ENCODE peak calls at places on chromosomes 2 and 18, in ten cellular contexts. W, N, I, P, A, Y, D, H, S and V are unnamed samples.

GRCh38 chr2:11385847-11386246 is 41.4 kb upstream of the ROCK2 start:
- DNase-seq in W (no peak), N (no peak), I (no peak), P (no peak), A (no peak), Y (no peak), D (no peak), H (no peak), S (no peak), V (no peak)

GRCh38 chr2:21017748-21018276 is 26.1 kb downstream of the APOB start:
- DNase-seq in W (no peak), N (no peak), I (no peak), P (no peak), A (no peak), Y (no peak), D (no peak), H (no peak), S (no peak), V (no peak)

GRCh38 chr2:11702946-11703345 is 33.0 kb upstream of the NTSR2 start:
- DNase-seq in W (no peak), N (no peak), I (no peak), P (no peak), A (no peak), Y (no peak), D (no peak), H (no peak), S (no peak), V (no peak)

GRCh38 chr2:95277246-95277906 is 3.1 kb downstream of the PROM2 start:
- DNase-seq in W (no peak), N (no peak), I (no peak), P (no peak), A (no peak), Y (peak), D (no peak), H (no peak), S (no peak), V (peak)

GRCh38 chr2:134359367-134360081 is 105.7 kb downstream of the MGAT5 start:
- DNase-seq in W (no peak), N (no peak), I (no peak), P (no peak), A (no peak), Y (no peak), D (no peak), H (no peak), S (no peak), V (peak)

GRCh38 chr2:238684362-238685326 is 163.2 kb upstream of the TWIST2 start:
- DNase-seq in W (no peak), N (peak), I (no peak), P (no peak), A (peak), Y (no peak), D (no peak), H (no peak), S (no peak), V (peak)

GRCh38 chr2:240013343-240013742 is 11.8 kb downstream of the NDUFA10 start:
- DNase-seq in W (no peak), N (no peak), I (no peak), P (no peak), A (no peak), Y (no peak), D (no peak), H (no peak), S (no peak), V (no peak)

GRCh38 chr2:152453129-152453642 is 118.2 kb downstream of the FMNL2 start:
- DNase-seq in W (no peak), N (no peak), I (no peak), P (no peak), A (no peak), Y (peak), D (no peak), H (peak), S (no peak), V (no peak)

GRCh38 chr2:54955674-54956391 is 94.4 kb downstream of the RTN4 start:
- DNase-seq in W (no peak), N (no peak), I (no peak), P (peak), A (no peak), Y (no peak), D (no peak), H (no peak), S (no peak), V (no peak)

GRCh38 chr18:10682368-10682714 is 156.5 kb downstream of the NAPG start:
- DNase-seq in W (no peak), N (no peak), I (no peak), P (no peak), A (no peak), Y (no peak), D (no peak), H (no peak), S (no peak), V (no peak)

GRCh38 chr2:178479758-178480226 is 465 bp upstream of the PLEKHA3 start:
- DNase-seq in W (no peak), N (no peak), I (no peak), P (no peak), A (no peak), Y (no peak), D (no peak), H (no peak), S (no peak), V (no peak)

GRCh38 chr2:173288561-173288960 is 66.1 kb upstream of the CDCA7 start:
- DNase-seq in W (no peak), N (peak), I (no peak), P (no peak), A (no peak), Y (no peak), D (no peak), H (no peak), S (no peak), V (no peak)

GRCh38 chr2:72917875-72918660 is 749 bp downstream of the EMX1 start:
- DNase-seq in W (no peak), N (no peak), I (peak), P (no peak), A (no peak), Y (peak), D (no peak), H (no peak), S (no peak), V (no peak)

GRCh38 chr2:46032996-46033395 is 264.2 kb upstream of the EPAS1 start:
- DNase-seq in W (peak), N (no peak), I (peak), P (no peak), A (no peak), Y (no peak), D (peak), H (no peak), S (no peak), V (no peak)

GRCh38 chr2:75224636-75225094 is 25.3 kb upstream of the TACR1 start:
- DNase-seq in W (no peak), N (no peak), I (no peak), P (no peak), A (no peak), Y (no peak), D (no peak), H (peak), S (no peak), V (no peak)

GRCh38 chr2:216554755-216555154 is 56.1 kb downstream of the RPL37A start:
- DNase-seq in W (no peak), N (no peak), I (no peak), P (no peak), A (no peak), Y (no peak), D (no peak), H (peak), S (no peak), V (no peak)

GRCh38 chr2:211649331-211649730 is 889.3 kb downstream of the ERBB4 start:
- DNase-seq in W (no peak), N (no peak), I (no peak), P (no peak), A (no peak), Y (no peak), D (no peak), H (peak), S (no peak), V (no peak)

GRCh38 chr2:241734467-241735208 is at the start of gene D2HGDH:
- DNase-seq in W (peak), N (no peak), I (peak), P (peak), A (peak), Y (peak), D (peak), H (peak), S (peak), V (peak)

GRCh38 chr18:22831441-22831904 is 101.7 kb upstream of the RBBP8 start:
- DNase-seq in W (no peak), N (peak), I (no peak), P (peak), A (no peak), Y (no peak), D (no peak), H (no peak), S (no peak), V (no peak)

GRCh38 chr2:34547900-34548299 is 948.8 kb upstream of the FAM98A start:
- DNase-seq in W (no peak), N (no peak), I (no peak), P (no peak), A (no peak), Y (no peak), D (no peak), H (no peak), S (no peak), V (no peak)

GRCh38 chr2:15875969-15876705 is 64.2 kb upstream of the MYCN start:
- DNase-seq in W (no peak), N (no peak), I (no peak), P (no peak), A (no peak), Y (no peak), D (no peak), H (no peak), S (no peak), V (no peak)

GRCh38 chr2:148596033-148596432 is 48.5 kb upstream of the EPC2 start:
- DNase-seq in W (no peak), N (no peak), I (no peak), P (no peak), A (no peak), Y (no peak), D (no peak), H (no peak), S (no peak), V (no peak)

GRCh38 chr2:223054193-223054781 is 2.3 kb downstream of the KCNE4 start:
- DNase-seq in W (no peak), N (no peak), I (no peak), P (no peak), A (no peak), Y (no peak), D (no peak), H (peak), S (no peak), V (no peak)

GRCh38 chr2:28544915-28545589 is 49.2 kb downstream of the PLB1 start:
- DNase-seq in W (no peak), N (no peak), I (no peak), P (no peak), A (no peak), Y (no peak), D (no peak), H (no peak), S (no peak), V (peak)

GRCh38 chr2:74461187-74462053 is 3.2 kb downstream of the WBP1 start:
- DNase-seq in W (no peak), N (no peak), I (no peak), P (no peak), A (no peak), Y (peak), D (no peak), H (no peak), S (no peak), V (no peak)

GRCh38 chr2:218569661-218570500 is 1.2 kb downstream of the CNOT9 start:
- DNase-seq in W (peak), N (peak), I (no peak), P (no peak), A (no peak), Y (no peak), D (no peak), H (peak), S (no peak), V (no peak)

GRCh38 chr2:170950221-170950737 is 21.2 kb downstream of the GORASP2 start:
- DNase-seq in W (peak), N (no peak), I (peak), P (no peak), A (no peak), Y (no peak), D (no peak), H (no peak), S (no peak), V (no peak)

GRCh38 chr2:64581018-64581417 is 56.9 kb downstream of the AFTPH start:
- DNase-seq in W (no peak), N (no peak), I (no peak), P (no peak), A (no peak), Y (no peak), D (no peak), H (no peak), S (no peak), V (no peak)

GRCh38 chr18:23066060-23066459 is 69.2 kb upstream of the CABLES1 start:
- DNase-seq in W (no peak), N (no peak), I (no peak), P (no peak), A (no peak), Y (no peak), D (no peak), H (no peak), S (no peak), V (no peak)

GRCh38 chr2:157874997-157875719 is 972 bp downstream of the ACVR1 start:
- DNase-seq in W (no peak), N (peak), I (no peak), P (no peak), A (peak), Y (peak), D (no peak), H (peak), S (peak), V (peak)

GRCh38 chr2:165814473-165814872 is 20.4 kb upstream of the GALNT3 start:
- DNase-seq in W (no peak), N (no peak), I (no peak), P (no peak), A (no peak), Y (no peak), D (no peak), H (no peak), S (no peak), V (no peak)

GRCh38 chr2:39435974-39436591 is 1.0 kb downstream of the MAP4K3 start:
- DNase-seq in W (no peak), N (no peak), I (peak), P (no peak), A (peak), Y (no peak), D (no peak), H (peak), S (no peak), V (no peak)